ENCODE peak calls at places on chromosomes 4 and X, in five cellular contexts. F is transverse colon, K is HFFc6, S is WTC11, M is lower lobe of right lung. I is an unnamed sample.

GRCh38 chrX:145630081-145630480 is 187.5 kb upstream of the SLITRK2 start:
- DNase-seq in K (no peak), S (no peak), M (no peak), F (no peak), I (no peak)

GRCh38 chrX:44234116-44234515 is 109.4 kb downstream of the EFHC2 start:
- DNase-seq in S (no peak), K (no peak), M (no peak), F (no peak), I (no peak)

GRCh38 chrX:22730542-22730941 is 269.2 kb upstream of the DDX53 start:
- DNase-seq in K (no peak), M (no peak), F (no peak), S (peak), I (no peak)

GRCh38 chr4:44660396-44660795 is 9.0 kb upstream of the YIPF7 start:
- DNase-seq in M (no peak), S (no peak), K (no peak), F (no peak), I (no peak)

GRCh38 chr4:109554971-109555370 is 5.1 kb upstream of the MCUB start:
- DNase-seq in S (no peak), F (no peak), M (no peak), K (peak), I (no peak)

GRCh38 chrX:39157796-39158195 is 356.5 kb downstream of the MID1IP1 start:
- DNase-seq in F (no peak), S (no peak), M (no peak), K (no peak), I (no peak)

GRCh38 chrX:130176354-130176776 is 4.6 kb downstream of the RAB33A start:
- DNase-seq in S (no peak), M (no peak), K (no peak), F (peak), I (no peak)

GRCh38 chr4:146029939-146030710 is 91.5 kb upstream of the ZNF827 start:
- DNase-seq in F (peak), S (no peak), K (no peak), M (no peak), I (no peak)

GRCh38 chrX:81390244-81390643 is 188.3 kb downstream of the SH3BGRL start:
- DNase-seq in F (no peak), S (no peak), M (no peak), K (no peak), I (no peak)

GRCh38 chr4:61301285-61301684 is 101.2 kb downstream of the ADGRL3 start:
- DNase-seq in M (no peak), F (no peak), K (no peak), S (no peak), I (no peak)

GRCh38 chr4:184067931-184068554 is 149.6 kb downstream of the ENPP6 start:
- DNase-seq in K (no peak), M (no peak), S (no peak), F (no peak), I (no peak)

GRCh38 chr4:102599887-102600286 is 98.7 kb downstream of the NFKB1 start:
- DNase-seq in M (no peak), S (no peak), K (no peak), F (no peak), I (no peak)

GRCh38 chr4:38872620-38873019 is 5.0 kb downstream of the FAM114A1 start:
- DNase-seq in M (no peak), F (peak), K (peak), S (no peak), I (no peak)

GRCh38 chrX:154797006-154797405 is 8.3 kb downstream of the MPP1 start:
- DNase-seq in M (no peak), F (no peak), S (no peak), K (no peak), I (no peak)

GRCh38 chr4:109315818-109316217 is 13.4 kb upstream of the COL25A1 start:
- DNase-seq in S (no peak), M (no peak), F (no peak), K (no peak), I (no peak)

GRCh38 chr4:84790769-84791565 is 175.5 kb downstream of the WDFY3 start:
- DNase-seq in F (no peak), S (no peak), M (no peak), K (no peak), I (no peak)

GRCh38 chr4:7691992-7692391 is 247.7 kb downstream of the AFAP1 start:
- DNase-seq in F (no peak), M (peak), K (no peak), S (no peak), I (no peak)

GRCh38 chr4:112451831-112452230 is 64.1 kb downstream of the NEUROG2 start:
- DNase-seq in M (no peak), F (no peak), K (no peak), S (no peak), I (no peak)

GRCh38 chr4:101136373-101137370 is 210.7 kb downstream of the PPP3CA start:
- DNase-seq in M (no peak), F (no peak), S (no peak), K (no peak), I (no peak)

GRCh38 chrX:13087322-13088154 is 43.1 kb upstream of the FAM9C start:
- DNase-seq in F (peak), M (no peak), S (no peak), K (no peak), I (no peak)

GRCh38 chr4:72895408-72895807 is 174.1 kb downstream of the COX18 start:
- DNase-seq in M (no peak), F (no peak), K (no peak), S (no peak), I (no peak)

GRCh38 chr4:136186650-136187049 is 1345.6 kb downstream of the PCDH18 start:
- DNase-seq in F (no peak), S (no peak), K (no peak), M (no peak), I (no peak)

GRCh38 chrX:39385022-39385421 is 583.8 kb downstream of the MID1IP1 start:
- DNase-seq in F (no peak), K (no peak), M (no peak), S (no peak), I (no peak)

GRCh38 chr4:166091914-166092510 is 219.0 kb downstream of the TLL1 start:
- DNase-seq in F (no peak), S (no peak), M (no peak), K (peak), I (no peak)

GRCh38 chrX:134144231-134144630 is 92.8 kb upstream of the CCDC160 start:
- DNase-seq in S (no peak), M (no peak), K (no peak), F (no peak), I (no peak)

GRCh38 chr4:133866328-133866699 is 335.3 kb downstream of the PABPC4L start:
- DNase-seq in S (no peak), M (no peak), F (no peak), K (no peak), I (no peak)

GRCh38 chr4:57612279-57612678 is 502.1 kb upstream of the IGFBP7 start:
- DNase-seq in M (no peak), F (peak), K (no peak), S (no peak), I (no peak)

GRCh38 chr4:63693321-63693720 is 715.9 kb downstream of the TECRL start:
- DNase-seq in K (no peak), F (no peak), M (no peak), S (no peak), I (no peak)

GRCh38 chr4:84887824-84888223 is 78.7 kb downstream of the WDFY3 start:
- DNase-seq in K (peak), M (no peak), F (no peak), S (no peak), I (no peak)

GRCh38 chrX:111868726-111869638 is 7.0 kb upstream of the TRPC5OS start:
- DNase-seq in M (no peak), K (no peak), S (no peak), F (no peak), I (no peak)

GRCh38 chr4:79682801-79683217 is 274.8 kb upstream of the GK2 start:
- DNase-seq in K (no peak), F (no peak), S (peak), M (no peak), I (no peak)

GRCh38 chr4:158496030-158496741 is 25.5 kb upstream of the RXFP1 start:
- DNase-seq in S (peak), M (peak), K (no peak), F (peak), I (no peak)

GRCh38 chr4:38563703-38564490 is 100.1 kb upstream of the KLF3 start:
- DNase-seq in F (no peak), K (no peak), M (no peak), S (no peak), I (no peak)

GRCh38 chrX:78839711-78840110 is 92.2 kb downstream of the LPAR4 start:
- DNase-seq in S (no peak), K (no peak), M (no peak), F (no peak), I (no peak)

GRCh38 chr4:3871881-3872833 is 106.0 kb downstream of the ADRA2C start:
- DNase-seq in K (no peak), M (peak), F (no peak), S (peak), I (no peak)

GRCh38 chr4:80646061-80646460 is 310.5 kb downstream of the CFAP299 start:
- DNase-seq in K (no peak), S (no peak), M (no peak), F (no peak), I (no peak)

GRCh38 chrX:141278306-141278705 is 36.0 kb upstream of the SPANXC start:
- DNase-seq in S (peak), K (no peak), F (no peak), M (no peak), I (no peak)

GRCh38 chrX:45191383-45191782 is 9.3 kb downstream of the DIPK2B start:
- DNase-seq in F (no peak), K (no peak), M (no peak), S (no peak), I (no peak)

I was measured in activated effector memory CD4-positive, alpha-beta T cell treated with Interleukin-2 at 50 U/mL for 16 hours.